ENCODE peak calls at places on chromosomes 4 and X, in seven cellular contexts. H, U, N, O, V, J and S are unnamed samples.

GRCh38 chr4:138216272-138216867 is 25.8 kb downstream of the SLC7A11 start:
- DNase-seq in V (no peak), H (no peak), U (no peak), J (no peak), O (peak; percentile 24), N (no peak), S (no peak)

GRCh38 chr4:87235020-87235671 is 14.7 kb upstream of the KLHL8 start:
- DNase-seq in H (no peak), V (no peak), N (no peak), O (no peak), U (no peak), J (no peak), S (no peak)

GRCh38 chrX:45184211-45184610 is 16.5 kb downstream of the DIPK2B start:
- DNase-seq in J (no peak), H (no peak), V (no peak), O (no peak), U (no peak), N (no peak), S (no peak)

GRCh38 chr4:85741921-85742591 is 267.1 kb downstream of the ARHGAP24 start:
- DNase-seq in U (no peak), O (no peak), V (peak; percentile 49), J (peak; percentile 91), H (no peak), N (no peak), S (no peak)

GRCh38 chr4:2534904-2535385 is 1.5 kb upstream of the FAM193A start:
- DNase-seq in N (no peak), O (no peak), J (no peak), H (no peak), U (no peak), V (no peak), S (no peak)

GRCh38 chr4:174047363-174047762 is 236.1 kb downstream of the FBXO8 start:
- DNase-seq in N (no peak), J (no peak), H (no peak), O (no peak), U (no peak), V (no peak), S (no peak)

GRCh38 chr4:37674446-37674845 is 11.7 kb downstream of the RELL1 start:
- DNase-seq in H (no peak), O (no peak), N (no peak), J (no peak), U (no peak), V (no peak), S (no peak)

GRCh38 chrX:68249401-68249831 is 183.9 kb downstream of the OPHN1 start:
- DNase-seq in U (no peak), N (no peak), J (no peak), H (no peak), V (no peak), O (no peak), S (no peak)

GRCh38 chrX:18348047-18348446 is 6.4 kb downstream of the SCML2 start:
- DNase-seq in J (no peak), H (no peak), N (no peak), U (no peak), O (no peak), V (no peak), S (no peak)

GRCh38 chr4:188305690-188306089 is 166.4 kb downstream of the TRIML1 start:
- DNase-seq in N (no peak), J (no peak), U (no peak), V (no peak), H (no peak), O (no peak), S (no peak)

GRCh38 chr4:70313736-70314135 is 21.0 kb upstream of the CABS1 start:
- DNase-seq in H (no peak), O (no peak), V (no peak), N (no peak), J (no peak), U (no peak), S (no peak)

GRCh38 chr4:70315928-70316327 is 18.9 kb upstream of the CABS1 start:
- DNase-seq in N (no peak), H (no peak), V (no peak), U (no peak), O (no peak), J (no peak), S (no peak)
- TF ChIP-seq CTCF in N (no peak), H (no peak), V (no peak), U (no peak), O (no peak), J (no peak), S (no peak)

GRCh38 chr4:80321776-80322175 is 13.8 kb upstream of the CFAP299 start:
- DNase-seq in U (no peak), J (no peak), N (no peak), H (no peak), O (no peak), V (no peak), S (no peak)
- TF ChIP-seq CTCF in U (no peak), J (no peak), N (peak; percentile 38), H (no peak), O (no peak), V (no peak), S (no peak)

GRCh38 chrX:129235903-129236302 is 287.4 kb downstream of the SMARCA1 start:
- DNase-seq in H (no peak), N (no peak), O (no peak), J (no peak), V (no peak), U (no peak), S (no peak)
- TF ChIP-seq CTCF in H (no peak), N (no peak), O (no peak), J (no peak), V (no peak), U (no peak), S (peak; percentile 23)

DNA sequence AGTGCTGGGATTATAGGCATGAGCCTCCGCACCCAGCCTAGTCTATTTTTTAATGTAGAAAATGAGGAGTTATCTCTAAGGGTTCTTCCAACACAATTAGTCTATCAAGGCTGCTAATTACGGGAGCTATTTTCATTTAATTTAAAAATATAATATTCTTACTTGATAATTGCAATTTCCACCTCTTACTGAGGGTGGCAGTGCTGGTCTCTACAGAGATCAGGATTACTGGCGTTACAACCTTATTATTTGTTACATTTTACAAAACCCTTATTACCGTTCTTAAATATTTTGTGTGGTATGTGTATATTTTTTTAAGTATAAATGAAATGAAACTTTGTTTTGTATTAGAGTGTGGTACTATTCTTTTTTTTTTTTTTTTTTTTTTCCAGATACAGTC is 17.6 kb upstream of the GK start:
- DNase-seq in U (peak; percentile 49), H (no peak), N (no peak), V (no peak), O (peak; percentile 12), J (no peak), S (no peak)
- TF ChIP-seq CTCF in U (peak; percentile 57), H (no peak), N (peak; percentile 17), V (peak; percentile 37), O (no peak), J (no peak), S (peak; percentile 79)

GRCh38 chrX:125205084-125205917 is 114.4 kb upstream of the TEX13C start:
- DNase-seq in J (peak; percentile 60), O (no peak), N (peak; percentile 63), V (peak; percentile 33), H (peak; percentile 26), U (peak; percentile 1), S (no peak)
- TF ChIP-seq CTCF in J (no peak), O (no peak), N (no peak), V (no peak), H (no peak), U (no peak), S (peak; percentile 19)

GRCh38 chr4:139457318-139457717 is 3.4 kb downstream of the RAB33B start:
- DNase-seq in H (no peak), V (no peak), O (no peak), U (no peak), J (no peak), N (no peak), S (no peak)
- TF ChIP-seq CTCF in H (no peak), V (no peak), O (no peak), U (no peak), J (no peak), N (no peak), S (no peak)

DNA sequence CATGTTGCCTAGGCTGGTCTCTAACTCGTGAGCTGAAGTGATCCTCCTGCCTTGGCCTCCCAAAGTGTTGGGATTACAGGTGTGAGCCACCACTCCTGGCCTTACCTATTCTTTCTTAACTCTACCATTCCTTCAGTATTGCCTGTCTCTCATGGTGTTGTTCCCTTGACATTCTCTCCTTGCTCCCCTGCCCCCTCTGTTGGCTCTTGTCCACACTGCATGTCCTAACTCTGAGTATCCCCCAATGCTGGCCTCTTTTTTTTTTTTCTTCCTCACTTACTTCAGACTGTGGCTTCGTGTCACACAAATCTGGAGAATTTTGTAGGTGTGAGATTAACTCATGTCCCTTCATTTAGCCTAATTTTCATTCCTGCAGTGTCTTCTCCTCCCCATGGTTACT is 22.9 kb upstream of the FRMPD4 start:
- DNase-seq in H (no peak), J (no peak), V (no peak), O (peak; percentile 54), U (no peak), N (peak; percentile 43), S (no peak)
- TF ChIP-seq CTCF in H (no peak), J (no peak), V (no peak), O (peak; percentile 26), U (peak; percentile 19), N (peak; percentile 19), S (peak; percentile 17)

GRCh38 chr4:101833455-101833854 is 42.9 kb downstream of the BANK1 start:
- DNase-seq in U (no peak), H (no peak), N (no peak), V (no peak), O (no peak), J (no peak), S (no peak)

GRCh38 chr4:101831816-101832215 is 41.3 kb downstream of the BANK1 start:
- DNase-seq in H (no peak), O (no peak), N (no peak), J (no peak), V (no peak), U (no peak), S (no peak)

GRCh38 chr4:101835121-101835904 is 44.8 kb downstream of the BANK1 start:
- DNase-seq in V (no peak), N (no peak), U (peak; percentile 81), O (peak; percentile 57), H (no peak), J (no peak), S (no peak)
- TF ChIP-seq CTCF in V (no peak), N (no peak), U (no peak), O (no peak), H (no peak), J (no peak), S (no peak)

DNA sequence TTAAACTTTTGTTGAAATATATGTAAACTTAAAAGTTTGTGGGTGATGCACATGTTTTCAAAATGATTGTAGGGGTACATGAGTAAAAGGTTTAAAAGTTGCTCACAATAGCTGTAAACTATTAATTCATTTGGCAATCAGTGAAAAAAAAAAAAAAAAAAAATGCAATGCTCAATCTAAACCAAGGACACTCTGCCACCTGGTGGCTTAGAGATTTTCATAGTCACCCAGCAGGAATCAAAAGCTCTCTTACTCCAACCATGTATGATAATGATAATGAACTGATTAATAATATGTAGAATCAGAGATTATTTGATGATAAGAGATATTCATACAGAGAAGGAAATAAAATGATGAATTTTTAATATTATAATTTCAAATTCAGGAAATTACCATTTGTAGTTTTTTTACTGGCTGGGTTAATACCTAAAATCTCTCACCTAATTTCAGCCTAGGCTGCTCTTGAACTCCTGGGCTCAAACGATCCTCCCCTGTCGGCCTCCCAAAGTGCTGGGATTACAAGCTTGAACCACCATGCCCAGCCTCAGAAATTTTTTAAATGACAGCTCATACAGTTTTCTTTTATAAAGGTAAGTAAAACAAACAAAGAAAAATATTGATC is 46.9 kb upstream of the SLC25A4 start:
- DNase-seq in N (peak; percentile 41), V (no peak), U (peak; percentile 67), H (no peak), J (peak; percentile 50), O (peak; percentile 36), S (no peak)
- TF ChIP-seq CTCF in N (peak; percentile 66), V (peak; percentile 58), U (peak; percentile 67), H (peak; percentile 51), J (peak; percentile 46), O (no peak), S (peak; percentile 89)

GRCh38 chrX:135697614-135698013 is 15.8 kb upstream of the CT45A1 start:
- DNase-seq in V (no peak), J (no peak), H (no peak), O (no peak), U (no peak), N (no peak), S (no peak)
- TF ChIP-seq CTCF in V (no peak), J (no peak), H (no peak), O (no peak), U (no peak), N (no peak), S (peak; percentile 33)